ENCODE peak calls at places on chromosomes 3 and 15, in seven cellular contexts. G is HCT116, P is HepG2, N is GM12878, K is K562, X is H1, M is SK-N-SH. I is an unnamed sample.

GRCh38 chr3:158106773-158107461 is 697 bp upstream of the SHOX2 start:
- DNase-seq in X (no peak), G (no peak), P (no peak), N (no peak), M (peak), K (no peak), I (no peak)

GRCh38 chr3:149115114-149115513 is 14.3 kb upstream of the HPS3 start:
- DNase-seq in X (no peak), K (no peak), P (no peak), M (no peak), G (no peak), N (no peak), I (no peak)

GRCh38 chr3:176872771-176873209 is 324.5 kb downstream of the TBL1XR1 start:
- DNase-seq in G (peak), M (peak), K (peak), N (peak), P (peak), X (peak), I (peak)

GRCh38 chr15:38593523-38593922 is 28.9 kb upstream of the RASGRP1 start:
- DNase-seq in G (no peak), N (no peak), M (no peak), K (peak), X (no peak), P (no peak), I (no peak)

GRCh38 chr3:128382221-128382807 is 84.4 kb downstream of the DNAJB8 start:
- DNase-seq in G (no peak), K (no peak), X (no peak), N (no peak), M (no peak), P (no peak), I (no peak)

GRCh38 chr3:149061776-149062175 is 24.6 kb downstream of the HLTF start:
- DNase-seq in M (no peak), K (no peak), N (no peak), P (no peak), G (no peak), X (no peak), I (no peak)

GRCh38 chr3:25182794-25183193 is 245.3 kb upstream of the RARB start:
- DNase-seq in N (no peak), G (no peak), X (no peak), K (no peak), M (no peak), P (no peak), I (no peak)

GRCh38 chr3:7800006-7800780 is 701.4 kb upstream of the LMCD1 start:
- DNase-seq in P (no peak), G (no peak), N (no peak), X (no peak), M (peak), K (no peak), I (no peak)

GRCh38 chr3:188199386-188199785 is 45.4 kb downstream of the LPP start:
- DNase-seq in M (no peak), N (no peak), G (no peak), X (no peak), P (no peak), K (no peak), I (no peak)

GRCh38 chr15:74196175-74196574 is 6.4 kb downstream of the STRA6 start:
- DNase-seq in N (no peak), G (peak), X (no peak), P (peak), M (no peak), K (no peak), I (no peak)

GRCh38 chr3:175208316-175208715 is 349.2 kb downstream of the NAALADL2 start:
- DNase-seq in M (no peak), X (no peak), P (no peak), G (no peak), K (no peak), N (no peak), I (no peak)

GRCh38 chr3:142723968-142724681 is at the start of gene TRPC1:
- DNase-seq in N (no peak), K (peak), M (peak), X (peak), G (peak), P (peak), I (peak)

GRCh38 chr3:189838291-189838690 is 207.1 kb downstream of the TP63 start:
- DNase-seq in N (no peak), P (no peak), M (no peak), X (no peak), K (no peak), G (no peak), I (no peak)

GRCh38 chr15:73887481-73887880 is 14.1 kb downstream of the TBC1D21 start:
- DNase-seq in X (no peak), M (no peak), P (no peak), N (no peak), G (no peak), K (no peak), I (no peak)

GRCh38 chr3:131723343-131723742 is 220.6 kb upstream of the MRPL3 start:
- DNase-seq in P (no peak), N (no peak), G (no peak), K (no peak), M (no peak), X (no peak), I (no peak)

GRCh38 chr15:51641490-51642135 is 19.0 kb upstream of the DMXL2 start:
- DNase-seq in M (no peak), X (no peak), K (no peak), P (no peak), N (no peak), G (no peak), I (no peak)

GRCh38 chr3:72820405-72820804 is 27.8 kb downstream of the SHQ1 start:
- DNase-seq in N (no peak), K (no peak), M (no peak), X (no peak), P (no peak), G (no peak), I (no peak)

GRCh38 chr15:57227899-57228298 is 148.4 kb upstream of the CGNL1 start:
- DNase-seq in N (no peak), P (no peak), K (no peak), M (peak), G (no peak), X (no peak), I (no peak)

GRCh38 chr3:110343945-110344344 is 727.7 kb upstream of the NECTIN3 start:
- DNase-seq in K (no peak), M (no peak), P (peak), G (no peak), X (no peak), N (no peak), I (no peak)

GRCh38 chr15:76147906-76148553 is 88.2 kb downstream of the TMEM266 start:
- DNase-seq in M (peak), X (no peak), G (peak), K (peak), P (no peak), N (no peak), I (peak)

GRCh38 chr15:31501074-31501473 is 174.4 kb downstream of the KLF13 start:
- DNase-seq in K (no peak), X (no peak), N (no peak), G (no peak), P (no peak), M (no peak), I (no peak)

GRCh38 chr3:12415014-12415653 is 69.1 kb upstream of the TSEN2 start:
- DNase-seq in M (no peak), X (no peak), K (no peak), G (no peak), N (no peak), P (no peak), I (no peak)

GRCh38 chr3:194633349-194634004 is at the start of gene TMEM44:
- DNase-seq in P (peak), N (peak), X (peak), G (peak), M (peak), K (peak), I (peak)

GRCh38 chr3:72271215-72271614 is 486.3 kb upstream of the PROK2 start:
- DNase-seq in P (no peak), G (no peak), K (no peak), M (no peak), X (no peak), N (no peak), I (no peak)

GRCh38 chr15:101386967-101387366 is 91.9 kb upstream of the SNRPA1 start:
- DNase-seq in G (no peak), K (no peak), M (no peak), N (no peak), P (no peak), X (no peak), I (no peak)

GRCh38 chr3:16052964-16053363 is 121.5 kb upstream of the GALNT15 start:
- DNase-seq in N (no peak), X (no peak), M (no peak), K (no peak), P (no peak), G (no peak), I (no peak)

GRCh38 chr3:47838503-47838902 is 35.6 kb downstream of the DHX30 start:
- DNase-seq in K (no peak), P (no peak), N (no peak), X (no peak), M (no peak), G (no peak), I (no peak)

GRCh38 chr3:30648670-30649357 is 42.4 kb downstream of the TGFBR2 start:
- DNase-seq in M (no peak), X (no peak), G (no peak), P (peak), N (no peak), K (no peak), I (no peak)

GRCh38 chr3:116367761-116368395 is 77.4 kb downstream of the LSAMP start:
- DNase-seq in G (no peak), X (no peak), K (no peak), P (no peak), N (no peak), M (no peak), I (no peak)

GRCh38 chr3:48845170-48845569 is 2.5 kb downstream of the PRKAR2A start:
- DNase-seq in P (peak), G (no peak), N (no peak), K (no peak), X (no peak), M (no peak), I (no peak)

GRCh38 chr15:73927476-73928240 is 1.4 kb downstream of the LOXL1 start:
- DNase-seq in N (no peak), G (peak), M (peak), X (no peak), P (no peak), K (peak), I (no peak)

GRCh38 chr3:53102601-53103147 is 27.6 kb downstream of the RFT1 start:
- DNase-seq in X (no peak), K (peak), G (no peak), P (no peak), M (no peak), N (peak), I (no peak)

GRCh38 chr15:87863152-87863551 is 393.4 kb downstream of the NTRK3 start:
- DNase-seq in G (no peak), X (peak), M (no peak), K (no peak), P (no peak), N (no peak), I (peak)

GRCh38 chr3:27686642-27687041 is 35.5 kb downstream of the EOMES start:
- DNase-seq in X (no peak), G (no peak), N (no peak), M (no peak), P (no peak), K (no peak), I (no peak)
- TF ChIP-seq YY1 in X (no peak), G (no peak), N (no peak), M (no peak), P (no peak), K (no peak), I (no peak)

GRCh38 chr3:127079211-127079610 is 96.3 kb downstream of the PLXNA1 start:
- DNase-seq in N (no peak), X (no peak), M (no peak), K (no peak), P (no peak), G (no peak), I (no peak)

GRCh38 chr3:127074900-127075360 is 92.0 kb downstream of the PLXNA1 start:
- DNase-seq in M (peak), N (peak), P (no peak), K (no peak), G (no peak), X (no peak), I (peak)

GRCh38 chr3:127077506-127078064 is 94.7 kb downstream of the PLXNA1 start:
- DNase-seq in N (no peak), X (no peak), M (no peak), G (no peak), P (no peak), K (no peak), I (no peak)

GRCh38 chr3:127078626-127079025 is 95.7 kb downstream of the PLXNA1 start:
- DNase-seq in P (no peak), X (no peak), K (no peak), N (no peak), G (no peak), M (no peak), I (no peak)

GRCh38 chr3:127077068-127077467 is 94.2 kb downstream of the PLXNA1 start:
- DNase-seq in P (no peak), M (no peak), G (no peak), K (no peak), N (no peak), X (no peak), I (no peak)
- TF ChIP-seq YY1 in P (no peak), M (no peak), G (no peak), K (no peak), N (no peak), X (no peak), I (no peak)

GRCh38 chr3:32423534-32423933 is 31.9 kb downstream of the CMTM7 start:
- DNase-seq in N (no peak), P (no peak), K (no peak), M (no peak), X (no peak), G (no peak), I (no peak)

GRCh38 chr3:32421991-32422859 is 30.6 kb downstream of the CMTM7 start:
- DNase-seq in X (no peak), P (no peak), G (peak), K (peak), N (no peak), M (peak), I (no peak)

GRCh38 chr3:32423956-32424558 is 32.4 kb downstream of the CMTM7 start:
- DNase-seq in K (no peak), P (no peak), N (no peak), G (no peak), X (no peak), M (no peak), I (no peak)

GRCh38 chr3:32422943-32423342 is 31.3 kb downstream of the CMTM7 start:
- DNase-seq in P (no peak), X (no peak), N (no peak), M (no peak), G (no peak), K (no peak), I (no peak)

GRCh38 chr3:32424581-32425250 is 33.1 kb downstream of the CMTM7 start:
- DNase-seq in M (no peak), X (no peak), P (no peak), K (no peak), G (no peak), N (no peak), I (no peak)
- TF ChIP-seq YY1 in M (no peak), X (no peak), P (no peak), K (no peak), G (no peak), N (no peak), I (no peak)

DNA sequence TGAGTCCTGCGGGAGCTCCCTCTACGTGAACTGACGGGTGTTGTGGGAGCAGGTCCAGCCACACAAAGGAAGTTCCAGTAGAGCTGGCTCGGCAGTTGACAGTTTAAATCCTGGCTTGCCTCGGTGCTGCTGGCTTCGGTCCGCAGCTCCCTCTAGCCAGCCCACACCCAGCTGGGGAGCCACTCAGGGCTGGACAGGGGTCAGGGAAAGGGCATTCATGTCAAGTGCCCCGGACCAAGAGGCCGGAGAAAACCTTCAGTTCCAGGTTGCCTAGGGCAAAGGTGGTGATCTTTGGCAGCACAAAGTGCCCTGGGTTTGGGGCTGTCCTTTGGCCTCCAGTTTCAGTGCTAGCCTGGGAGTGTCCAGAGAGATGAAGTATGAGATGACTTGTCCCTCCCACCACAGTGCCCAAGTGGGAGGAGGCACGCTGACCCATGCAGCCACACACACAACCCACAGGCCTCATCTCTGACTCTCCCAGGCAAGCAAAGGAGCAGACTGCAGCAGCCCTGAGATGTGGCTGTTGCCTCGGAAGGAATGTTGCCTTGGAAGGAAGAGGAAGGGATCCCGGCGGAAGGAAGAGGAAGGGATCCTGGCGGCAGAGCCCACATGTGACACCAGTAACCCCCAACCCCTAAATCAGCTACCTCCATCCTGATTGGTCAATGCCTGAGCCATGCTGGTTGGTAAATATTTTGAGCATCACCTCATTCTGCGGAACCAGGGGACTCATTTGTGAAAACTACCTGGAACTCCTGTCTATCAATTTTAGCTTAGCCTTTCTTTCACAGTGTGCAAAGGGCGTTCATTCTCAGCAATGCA is 13.9 kb upstream of the ANPEP start:
- DNase-seq in X (no peak), G (no peak), P (no peak), M (no peak), N (no peak), K (no peak), I (no peak)
- TF ChIP-seq YY1 in X (no peak), G (no peak), P (no peak), M (no peak), N (no peak), K (no peak), I (no peak)

DNA sequence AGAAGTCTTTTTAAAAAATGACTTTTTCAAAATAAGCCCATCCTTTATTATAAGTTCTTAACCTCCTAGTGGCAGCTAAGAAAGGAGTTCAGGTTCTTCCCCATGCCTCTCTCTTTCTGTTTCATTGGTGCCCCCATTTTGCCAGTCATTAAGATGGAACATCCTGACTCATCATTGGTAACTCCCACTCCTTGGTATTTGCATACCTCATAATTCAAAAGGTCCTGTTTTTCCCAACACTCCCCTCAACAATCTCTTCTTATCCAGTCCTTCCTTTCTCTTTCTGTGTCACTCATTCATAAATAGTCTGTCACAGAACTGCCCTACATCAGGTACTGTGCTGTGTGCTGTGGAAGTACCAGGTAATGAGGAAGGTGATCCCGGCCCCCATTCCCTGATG is 394.0 kb downstream of the FOXP1 start:
- DNase-seq in K (no peak), X (no peak), M (no peak), G (no peak), P (no peak), N (no peak), I (no peak)
- TF ChIP-seq YY1 in K (no peak), X (no peak), M (no peak), G (no peak), P (no peak), N (no peak), I (no peak)

GRCh38 chr15:89553632-89554031 is 21.6 kb upstream of the TICRR start:
- DNase-seq in X (no peak), N (no peak), P (no peak), K (no peak), G (no peak), M (no peak), I (no peak)

GRCh38 chr15:89555768-89556167 is 19.5 kb upstream of the TICRR start:
- DNase-seq in P (no peak), N (no peak), X (no peak), K (no peak), M (no peak), G (no peak), I (no peak)

GRCh38 chr15:89550427-89550826 is 24.8 kb upstream of the TICRR start:
- DNase-seq in K (no peak), M (no peak), G (no peak), X (no peak), N (no peak), P (no peak), I (no peak)

GRCh38 chr15:89554247-89554646 is 21.0 kb upstream of the TICRR start:
- DNase-seq in K (peak), M (no peak), N (no peak), G (no peak), X (no peak), P (no peak), I (no peak)

DNA sequence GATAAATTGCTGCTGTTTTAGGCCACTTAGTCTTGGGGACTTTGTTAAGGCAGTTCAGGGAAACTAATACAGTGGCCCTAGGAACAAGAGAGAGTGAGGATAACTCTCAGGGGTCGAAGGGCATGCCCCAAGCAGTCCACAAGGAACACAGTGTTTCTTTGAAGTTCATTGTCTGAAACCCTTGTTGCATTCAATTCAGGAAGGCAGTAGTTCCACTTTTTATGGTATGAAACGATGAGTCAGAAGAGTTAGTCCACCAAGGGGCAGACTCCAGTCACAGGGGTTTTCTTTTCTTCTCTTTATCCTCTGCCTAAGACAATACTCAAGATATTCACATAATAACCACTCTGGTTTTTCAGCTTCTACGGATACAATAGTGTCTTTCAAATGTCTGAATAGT is 23.8 kb upstream of the TICRR start:
- DNase-seq in G (no peak), M (no peak), K (no peak), P (no peak), N (peak), X (no peak), I (no peak)
- TF ChIP-seq YY1 in G (no peak), M (no peak), K (no peak), P (no peak), N (no peak), X (no peak), I (no peak)

I was measured in NT2/D1.